ENCODE peak calls at places on chromosomes 3 and 15, in five cellular contexts. I is HCT116, V is HepG2, J is SK-N-SH, A is K562. S is an unnamed sample.

GRCh38 chr3:149920119-149920518 is 50.6 kb downstream of the PFN2 start:
- DNase-seq in A (no peak), V (no peak), J (no peak), I (no peak), S (no peak)

GRCh38 chr15:67850995-67851535 is 11.2 kb upstream of the RNU6-1 start:
- DNase-seq in V (peak; percentile 51), A (no peak), J (no peak), I (peak; percentile 28), S (peak; percentile 52)

GRCh38 chr3:113966172-113966571 is 18.4 kb downstream of the ZDHHC23 start:
- DNase-seq in V (no peak), I (no peak), A (no peak), J (no peak), S (no peak)

GRCh38 chr3:125633767-125634166 is 38.5 kb upstream of the OSBPL11 start:
- DNase-seq in A (no peak), V (no peak), J (no peak), I (no peak), S (no peak)

GRCh38 chr15:68994149-68994548 is 20.3 kb upstream of the NOX5 start:
- DNase-seq in A (no peak), I (no peak), V (no peak), J (no peak), S (no peak)

GRCh38 chr3:161423911-161424522 is 52.7 kb upstream of the SPTSSB start:
- DNase-seq in J (peak; percentile 48), V (peak; percentile 41), I (peak; percentile 34), A (peak; percentile 35), S (no peak)

GRCh38 chr3:3097958-3098357 is 12.2 kb downstream of the IL5RA start:
- DNase-seq in I (no peak), V (no peak), A (no peak), J (no peak), S (no peak)

GRCh38 chr3:12345141-12345561 is 56.3 kb downstream of the PPARG start:
- DNase-seq in A (no peak), V (no peak), J (no peak), I (peak; percentile 84), S (no peak)

GRCh38 chr3:58452176-58452575 is 18.5 kb upstream of the PDHB start:
- DNase-seq in J (no peak), I (no peak), A (no peak), V (peak; percentile 95), S (no peak)

GRCh38 chr3:66463734-66464511 is 36.9 kb downstream of the LRIG1 start:
- DNase-seq in I (no peak), A (no peak), V (no peak), J (no peak), S (no peak)

GRCh38 chr3:149784064-149784704 is 8.2 kb downstream of the ANKUB1 start:
- DNase-seq in A (no peak), I (no peak), J (no peak), V (no peak), S (no peak)

GRCh38 chr3:183211390-183211789 is 41.7 kb upstream of the B3GNT5 start:
- DNase-seq in V (peak; percentile 79), A (no peak), J (no peak), I (no peak), S (no peak)

GRCh38 chr3:71053495-71053894 is 530.0 kb downstream of the FOXP1 start:
- DNase-seq in A (no peak), V (no peak), I (no peak), J (no peak), S (no peak)

GRCh38 chr3:71050521-71051258 is 532.8 kb downstream of the FOXP1 start:
- DNase-seq in J (no peak), I (no peak), A (peak; percentile 34), V (peak; percentile 61), S (no peak)

GRCh38 chr3:71052725-71053124 is 530.8 kb downstream of the FOXP1 start:
- DNase-seq in J (peak; percentile 38), V (no peak), A (no peak), I (no peak), S (no peak)

GRCh38 chr3:71051259-71051595 is 532.3 kb downstream of the FOXP1 start:
- DNase-seq in A (no peak), J (no peak), I (no peak), V (no peak), S (no peak)

GRCh38 chr3:71051893-71052687 is 531.4 kb downstream of the FOXP1 start:
- DNase-seq in I (no peak), J (no peak), V (no peak), A (no peak), S (no peak)
- TF ChIP-seq ZBTB33 in I (no peak), J (no peak), V (no peak), A (no peak), S (no peak)

GRCh38 chr15:79315623-79316328 is 4.9 kb downstream of the TMED3 start:
- DNase-seq in V (no peak), I (no peak), J (no peak), A (no peak), S (no peak)
- TF ChIP-seq ZBTB33 in V (no peak), I (no peak), J (no peak), A (no peak), S (no peak)

DNA sequence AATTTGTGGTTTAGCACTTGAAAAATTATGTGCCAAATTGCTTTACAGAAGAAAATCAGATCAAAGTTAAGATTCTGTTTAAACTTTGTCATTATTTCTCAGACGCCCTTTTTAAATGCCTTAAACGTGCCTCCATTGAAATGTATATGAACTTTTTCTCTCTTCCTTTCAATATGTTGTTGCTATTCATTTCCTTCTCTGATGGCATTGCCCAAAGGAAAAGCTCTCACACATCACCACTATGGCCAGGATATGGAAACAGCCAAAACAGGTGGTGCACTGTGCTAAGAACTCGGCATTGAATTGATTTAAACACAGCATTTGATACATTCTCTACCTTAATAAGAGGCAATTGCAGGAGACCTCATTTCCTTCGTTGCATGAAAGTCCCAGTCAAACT is 35.7 kb upstream of the NR2F2 start:
- DNase-seq in V (no peak), J (no peak), A (no peak), I (no peak), S (no peak)
- TF ChIP-seq ZBTB33 in V (no peak), J (no peak), A (no peak), I (no peak), S (no peak)

DNA sequence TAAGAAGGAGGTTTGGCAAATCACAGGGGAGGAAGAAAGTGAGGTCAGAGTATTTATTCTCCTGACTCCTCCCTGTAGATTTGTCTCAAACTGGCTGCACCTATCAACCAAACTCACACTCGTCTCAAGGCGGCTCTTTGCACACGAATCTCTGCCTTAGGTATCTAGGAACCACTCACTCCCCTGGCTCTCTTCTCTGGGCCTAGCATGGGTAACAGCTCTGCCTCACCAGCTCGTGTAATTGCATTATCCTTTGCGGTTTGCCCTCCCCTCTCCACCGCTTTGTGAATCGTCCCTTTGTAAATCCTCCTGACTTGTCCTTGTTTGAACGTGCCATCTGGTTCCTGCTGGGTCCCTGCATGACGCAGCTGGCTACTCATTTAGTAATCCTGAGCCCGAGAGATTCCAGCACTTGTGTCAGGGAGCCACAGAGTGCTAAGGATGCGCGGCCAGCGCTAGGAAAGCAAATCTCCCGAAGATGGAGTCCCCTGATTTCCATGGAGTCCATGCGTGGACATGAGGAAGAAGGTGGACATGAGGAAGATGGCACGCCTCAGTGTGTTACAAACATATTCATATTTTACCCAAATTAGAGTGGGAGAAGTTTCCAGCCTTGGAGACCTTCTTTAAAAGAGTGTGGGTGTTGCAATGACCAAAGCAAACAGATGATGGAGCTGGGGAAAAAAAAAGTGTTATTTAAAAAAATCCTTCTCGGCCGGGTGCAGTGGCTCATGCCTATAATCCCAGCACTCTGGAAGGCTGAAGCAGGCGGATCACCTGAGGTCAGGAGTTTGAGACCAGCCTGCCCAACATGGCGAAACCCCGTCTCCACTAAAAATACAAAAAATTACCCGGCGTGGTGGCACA is 26.7 kb downstream of the NRROS start:
- DNase-seq in J (no peak), A (no peak), V (peak; percentile 91), I (no peak), S (no peak)
- TF ChIP-seq ZBTB33 in J (no peak), A (no peak), V (peak; percentile 17), I (no peak), S (no peak)

DNA sequence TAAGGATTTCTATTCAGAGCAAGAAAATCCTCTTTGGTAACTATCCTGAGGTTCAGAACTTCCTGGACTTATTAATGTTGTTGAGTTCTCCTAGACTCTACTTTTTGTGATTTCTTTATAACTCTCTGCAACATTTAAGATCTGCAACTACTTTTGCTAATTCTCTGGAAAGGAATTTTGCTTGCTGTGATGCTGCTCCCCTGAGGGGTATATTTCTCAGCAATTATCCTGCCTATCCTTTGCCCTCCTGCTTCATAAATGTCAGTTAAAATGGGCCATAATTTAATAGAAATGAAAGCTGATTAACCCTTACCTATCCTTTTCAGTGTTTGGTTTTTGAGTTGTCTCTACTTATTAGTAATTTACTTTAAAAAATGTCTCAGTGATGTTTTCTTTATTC is 377.3 kb upstream of the LRRC3B start:
- DNase-seq in J (no peak), I (no peak), A (no peak), V (no peak), S (no peak)
- TF ChIP-seq ZBTB33 in J (no peak), I (no peak), A (no peak), V (no peak), S (no peak)

GRCh38 chr15:101481381-101481705 is 8.2 kb downstream of the PCSK6 start:
- DNase-seq in A (no peak), I (no peak), V (no peak), J (no peak), S (no peak)
- TF ChIP-seq ZBTB33 in A (no peak), I (no peak), V (no peak), J (no peak), S (no peak)

GRCh38 chr15:93028632-93029612 is 60.1 kb downstream of the RGMA start:
- DNase-seq in I (no peak), V (no peak), J (no peak), A (no peak), S (no peak)

GRCh38 chr15:93029613-93030429 is 59.2 kb downstream of the RGMA start:
- DNase-seq in V (no peak), A (no peak), I (no peak), J (no peak), S (no peak)

GRCh38 chr15:93031103-93031464 is 57.9 kb downstream of the RGMA start:
- DNase-seq in J (no peak), A (no peak), V (no peak), I (no peak), S (no peak)

GRCh38 chr15:93028111-93028631 is 60.8 kb downstream of the RGMA start:
- DNase-seq in J (no peak), I (no peak), A (no peak), V (no peak), S (no peak)

DNA sequence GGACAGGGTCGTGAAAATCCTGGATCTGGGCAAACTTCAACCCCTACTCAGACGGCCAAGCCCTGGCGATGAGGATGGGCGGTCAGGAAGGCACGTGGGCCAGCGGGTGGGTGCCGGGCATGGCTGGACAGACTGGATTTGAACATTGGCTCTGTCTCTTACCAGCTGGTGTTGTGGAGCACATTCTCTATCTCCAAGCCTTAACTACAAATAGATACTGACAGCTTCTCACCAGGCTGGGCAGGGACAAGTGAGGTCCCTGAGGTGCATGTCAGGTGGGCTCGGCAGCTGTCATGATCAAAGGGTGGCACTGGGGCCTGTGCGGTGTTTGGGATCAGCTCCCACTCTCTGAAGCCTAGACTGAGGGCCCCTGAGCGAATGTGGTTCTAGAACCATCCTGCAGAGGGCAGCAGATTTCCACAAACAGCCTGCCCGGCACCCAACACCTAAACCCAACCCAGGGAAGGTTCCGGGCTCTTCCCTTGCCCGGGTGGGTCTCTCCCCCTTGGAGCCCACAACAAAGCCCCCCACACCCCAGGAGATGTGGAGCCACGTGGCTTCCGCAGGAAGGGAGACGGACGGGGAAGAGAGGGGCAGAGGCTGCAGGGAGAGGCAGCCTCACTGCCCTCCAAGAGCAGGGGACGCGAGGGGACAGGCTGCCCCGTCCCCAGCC is 58.4 kb downstream of the RGMA start:
- DNase-seq in V (peak; percentile 50), J (peak; percentile 91), A (peak; percentile 83), I (peak; percentile 48), S (peak; percentile 7)
- TF ChIP-seq ZBTB33 in V (no peak), J (no peak), A (no peak), I (no peak), S (no peak)